ENCODE peak calls at places on chromosomes 6 and 20, in eight cellular contexts. X is T-helper 1 cell; C is LHCN-M2; P is activated T-cell treated with anti-CD3 and anti-CD28 coated beads for 1 hour; L is stimulated activated CD8-positive, alpha-beta memory T cell treated with anti-CD3 and anti-CD28 coated beads, Interleukin-15, amount 100 ng/mL, for 24 hours; E is stimulated activated naive CD8-positive, alpha-beta T cell treated with anti-CD3 and anti-CD28 coated beads, Interleukin-15, amount 100 ng/mL, for 72 hours; O is Peyer's patch; K is T47D. J is an unnamed sample.

GRCh38 chr20:47700327-47700726 is 85.0 kb downstream of the SULF2 start:
- DNase-seq in X (no peak), C (no peak), P (no peak), L (no peak), E (no peak), O (no peak), K (no peak), J (no peak)

GRCh38 chr6:4581468-4582420 is 194.5 kb upstream of the CDYL start:
- DNase-seq in X (no peak), C (peak; percentile 64), P (no peak), L (no peak), E (no peak), O (no peak), K (no peak), J (no peak)

GRCh38 chr6:16527691-16528090 is 233.6 kb downstream of the ATXN1 start:
- DNase-seq in X (no peak), C (no peak), P (no peak), L (no peak), E (no peak), O (no peak), K (no peak), J (no peak)

GRCh38 chr20:48742233-48742632 is 85.6 kb downstream of the PREX1 start:
- DNase-seq in X (no peak), C (no peak), P (no peak), L (no peak), E (no peak), O (no peak), K (no peak), J (no peak)

GRCh38 chr20:22471156-22471836 is 113.1 kb downstream of the FOXA2 start:
- DNase-seq in X (no peak), C (no peak), P (no peak), L (no peak), E (no peak), O (no peak), K (no peak), J (peak; percentile 43)

GRCh38 chr6:145749632-145750031 is 14.3 kb upstream of the EPM2A start:
- DNase-seq in X (no peak), C (peak; percentile 86), P (no peak), L (no peak), E (no peak), O (no peak), K (no peak), J (no peak)

GRCh38 chr20:10990625-10991382 is 317.0 kb upstream of the JAG1 start:
- DNase-seq in X (no peak), C (no peak), P (no peak), L (no peak), E (no peak), O (no peak), K (no peak), J (no peak)

GRCh38 chr20:61512475-61512874 is 260.4 kb downstream of the CDH4 start:
- DNase-seq in X (no peak), C (no peak), P (no peak), L (no peak), E (no peak), O (no peak), K (no peak), J (no peak)

GRCh38 chr20:36175016-36175415 is 20.5 kb downstream of the EPB41L1 start:
- DNase-seq in X (no peak), C (peak; percentile 55), P (no peak), L (no peak), E (no peak), O (no peak), K (no peak), J (no peak)

GRCh38 chr6:109095036-109095820 is at the start of gene CEP57L1:
- DNase-seq in X (peak; percentile 89), C (peak; percentile 97), P (peak; percentile 88), L (peak; percentile 92), E (peak; percentile 95), O (peak; percentile 98), K (peak; percentile 33), J (peak; percentile 63)

GRCh38 chr20:25287631-25288290 is 39.9 kb downstream of the PYGB start:
- DNase-seq in X (no peak), C (no peak), P (no peak), L (no peak), E (no peak), O (peak; percentile 32), K (no peak), J (no peak)

GRCh38 chr6:113762611-113763010 is 94.5 kb upstream of the MARCKS start:
- DNase-seq in X (no peak), C (no peak), P (no peak), L (no peak), E (no peak), O (no peak), K (no peak), J (no peak)

GRCh38 chr6:75827163-75827562 is 78.1 kb downstream of the MYO6 start:
- DNase-seq in X (no peak), C (no peak), P (no peak), L (no peak), E (no peak), O (no peak), K (no peak), J (no peak)

GRCh38 chr6:167700199-167700598 is 126.5 kb upstream of the AFDN start:
- DNase-seq in X (no peak), C (no peak), P (no peak), L (no peak), E (no peak), O (peak; percentile 22), K (no peak), J (no peak)

GRCh38 chr20:47854687-47855212 is 69.5 kb upstream of the SULF2 start:
- DNase-seq in X (no peak), C (peak; percentile 11), P (no peak), L (no peak), E (no peak), O (no peak), K (no peak), J (peak; percentile 83)

GRCh38 chr6:84738996-84739865 is 25.2 kb downstream of the TBX18 start:
- DNase-seq in X (no peak), C (no peak), P (no peak), L (no peak), E (no peak), O (no peak), K (no peak), J (no peak)

GRCh38 chr20:51495921-51496545 is 46.5 kb downstream of the NFATC2 start:
- DNase-seq in X (no peak), C (peak; percentile 32), P (no peak), L (no peak), E (no peak), O (no peak), K (no peak), J (no peak)

GRCh38 chr6:19757036-19757435 is 80.1 kb upstream of the ID4 start:
- DNase-seq in X (no peak), C (peak; percentile 23), P (no peak), L (no peak), E (no peak), O (no peak), K (no peak), J (no peak)

GRCh38 chr20:25043499-25044260 is 14.3 kb downstream of the ACSS1 start:
- DNase-seq in X (no peak), C (no peak), P (no peak), L (no peak), E (no peak), O (no peak), K (no peak), J (no peak)

GRCh38 chr6:150025201-150025917 is at the start of gene RAET1L:
- DNase-seq in X (no peak), C (peak; percentile 15), P (no peak), L (no peak), E (peak; percentile 44), O (peak; percentile 47), K (peak; percentile 31), J (no peak)

GRCh38 chr20:47676219-47676721 is 109.0 kb downstream of the SULF2 start:
- DNase-seq in X (no peak), C (no peak), P (no peak), L (no peak), E (no peak), O (peak; percentile 62), K (no peak), J (peak; percentile 78)

GRCh38 chr20:63158845-63159244 is 57.1 kb downstream of the YTHDF1 start:
- DNase-seq in X (no peak), C (no peak), P (no peak), L (no peak), E (no peak), O (no peak), K (no peak), J (no peak)

GRCh38 chr6:6516643-6517042 is 71.9 kb upstream of the LY86 start:
- DNase-seq in X (no peak), C (no peak), P (no peak), L (no peak), E (no peak), O (no peak), K (no peak), J (no peak)

GRCh38 chr6:46832816-46833215 is 39.6 kb downstream of the MEP1A start:
- DNase-seq in X (no peak), C (no peak), P (no peak), L (no peak), E (no peak), O (no peak), K (no peak), J (no peak)

GRCh38 chr6:135657207-135657606 is 159.7 kb upstream of the AHI1 start:
- DNase-seq in X (no peak), C (no peak), P (no peak), L (no peak), E (no peak), O (no peak), K (no peak), J (no peak)

GRCh38 chr6:158631678-158632537 is 12.6 kb downstream of the DYNLT1 start:
- DNase-seq in X (no peak), C (peak; percentile 91), P (no peak), L (no peak), E (no peak), O (peak; percentile 89), K (no peak), J (no peak)

GRCh38 chr6:158518196-158519127 is 41.4 kb upstream of the TMEM181 start:
- DNase-seq in X (no peak), C (peak; percentile 91), P (peak; percentile 28), L (no peak), E (peak; percentile 63), O (peak; percentile 84), K (peak; percentile 48), J (peak; percentile 44)

GRCh38 chr20:13249118-13249859 is 28.2 kb downstream of the ISM1 start:
- DNase-seq in X (no peak), C (no peak), P (no peak), L (no peak), E (no peak), O (no peak), K (no peak), J (no peak)

GRCh38 chr6:35496851-35497570 is at the start of gene TEAD3:
- DNase-seq in X (peak; percentile 33), C (peak; percentile 75), P (peak; percentile 41), L (peak; percentile 21), E (peak; percentile 52), O (peak; percentile 71), K (peak; percentile 87), J (peak; percentile 84)

GRCh38 chr20:37758332-37758731 is 64.5 kb downstream of the CTNNBL1 start:
- DNase-seq in X (no peak), C (no peak), P (no peak), L (no peak), E (no peak), O (peak; percentile 47), K (no peak), J (peak; percentile 19)

GRCh38 chr6:38771111-38771694 is 56.1 kb downstream of the DNAH8 start:
- DNase-seq in X (no peak), C (no peak), P (no peak), L (no peak), E (no peak), O (no peak), K (no peak), J (no peak)

GRCh38 chr6:41976794-41977484 is 35.3 kb upstream of the CCND3 start:
- DNase-seq in X (no peak), C (peak; percentile 68), P (no peak), L (no peak), E (peak; percentile 59), O (peak; percentile 31), K (no peak), J (no peak)

GRCh38 chr20:2301164-2301622 is 5.4 kb downstream of the TGM3 start:
- DNase-seq in X (no peak), C (peak; percentile 5), P (no peak), L (no peak), E (peak; percentile 16), O (peak; percentile 79), K (no peak), J (no peak)

GRCh38 chr6:150531957-150532356 is 67.7 kb upstream of the PLEKHG1 start:
- DNase-seq in X (no peak), C (no peak), P (no peak), L (no peak), E (no peak), O (no peak), K (no peak), J (no peak)

J was measured in HuH-7.5.